ENCODE peak calls at places on chromosomes 16 and 17, in six cellular contexts. One of them, this sample, is unnamed. For H3K36me3, the result is how much of the 10 kb centered on the place peaks cover.

GRCh38 chr17:64051153-64051552 is 30.7 kb upstream of the ICAM2 start:
- DNase-seq in SJCRH30: no peak
- DNase-seq in ovary: no peak
- DNase-seq in body of pancreas: no peak
- DNase-seq in naive thymus-derived CD4-positive, alpha-beta T cell: peak
- DNase-seq in gastrocnemius medialis: no peak
- DNase-seq in this sample: no peak

GRCh38 chr16:57509231-57509923 is 23.1 kb upstream of the DOK4 start:
- DNase-seq in SJCRH30: no peak
- DNase-seq in ovary: no peak
- DNase-seq in body of pancreas: no peak
- DNase-seq in naive thymus-derived CD4-positive, alpha-beta T cell: no peak
- DNase-seq in gastrocnemius medialis: no peak
- DNase-seq in this sample: no peak

GRCh38 chr17:81340606-81341346 is 45.7 kb upstream of the SLC38A10 start:
- DNase-seq in SJCRH30: peak
- DNase-seq in ovary: peak
- DNase-seq in body of pancreas: peak
- DNase-seq in naive thymus-derived CD4-positive, alpha-beta T cell: no peak
- DNase-seq in gastrocnemius medialis: peak
- DNase-seq in this sample: peak

GRCh38 chr17:59565959-59566324 is 532 bp downstream of the DHX40 start:
- DNase-seq in SJCRH30: peak
- DNase-seq in ovary: no peak
- DNase-seq in body of pancreas: peak
- DNase-seq in naive thymus-derived CD4-positive, alpha-beta T cell: peak
- DNase-seq in gastrocnemius medialis: peak
- DNase-seq in this sample: peak

GRCh38 chr16:4513086-4513860 is 25.3 kb downstream of the CDIP1 start:
- DNase-seq in SJCRH30: no peak
- DNase-seq in ovary: no peak
- DNase-seq in body of pancreas: peak
- DNase-seq in naive thymus-derived CD4-positive, alpha-beta T cell: no peak
- DNase-seq in gastrocnemius medialis: no peak
- DNase-seq in this sample: no peak

GRCh38 chr16:4990415-4990814 is 32.3 kb downstream of the SEC14L5 start:
- DNase-seq in SJCRH30: no peak
- DNase-seq in ovary: no peak
- DNase-seq in body of pancreas: no peak
- DNase-seq in naive thymus-derived CD4-positive, alpha-beta T cell: no peak
- DNase-seq in gastrocnemius medialis: no peak
- DNase-seq in this sample: no peak

GRCh38 chr16:3035972-3036725 is 595 bp downstream of the BICDL2 start:
- DNase-seq in SJCRH30: no peak
- DNase-seq in ovary: no peak
- DNase-seq in body of pancreas: peak
- DNase-seq in naive thymus-derived CD4-positive, alpha-beta T cell: no peak
- DNase-seq in gastrocnemius medialis: no peak
- DNase-seq in this sample: no peak

GRCh38 chr17:48503747-48504146 is 27.1 kb downstream of the HOXB1 start:
- DNase-seq in SJCRH30: no peak
- DNase-seq in ovary: no peak
- DNase-seq in body of pancreas: no peak
- DNase-seq in naive thymus-derived CD4-positive, alpha-beta T cell: no peak
- DNase-seq in gastrocnemius medialis: no peak
- DNase-seq in this sample: no peak

GRCh38 chr17:79171152-79171551 is 96.5 kb downstream of the ENGASE start:
- DNase-seq in SJCRH30: no peak
- DNase-seq in ovary: no peak
- DNase-seq in body of pancreas: no peak
- DNase-seq in naive thymus-derived CD4-positive, alpha-beta T cell: no peak
- DNase-seq in gastrocnemius medialis: no peak
- DNase-seq in this sample: no peak

GRCh38 chr17:13204607-13205237 is 186.9 kb upstream of the ELAC2 start:
- DNase-seq in SJCRH30: no peak
- DNase-seq in ovary: no peak
- DNase-seq in body of pancreas: no peak
- DNase-seq in naive thymus-derived CD4-positive, alpha-beta T cell: no peak
- DNase-seq in gastrocnemius medialis: no peak
- DNase-seq in this sample: no peak

GRCh38 chr16:10493276-10493675 is 87.1 kb downstream of the EMP2 start:
- DNase-seq in SJCRH30: no peak
- DNase-seq in ovary: no peak
- DNase-seq in body of pancreas: no peak
- DNase-seq in naive thymus-derived CD4-positive, alpha-beta T cell: no peak
- DNase-seq in gastrocnemius medialis: no peak
- DNase-seq in this sample: no peak

GRCh38 chr17:79990704-79991103 is 45.0 kb downstream of the TBC1D16 start:
- DNase-seq in SJCRH30: no peak
- DNase-seq in ovary: peak
- DNase-seq in body of pancreas: no peak
- DNase-seq in naive thymus-derived CD4-positive, alpha-beta T cell: no peak
- DNase-seq in gastrocnemius medialis: no peak
- DNase-seq in this sample: no peak

DNA sequence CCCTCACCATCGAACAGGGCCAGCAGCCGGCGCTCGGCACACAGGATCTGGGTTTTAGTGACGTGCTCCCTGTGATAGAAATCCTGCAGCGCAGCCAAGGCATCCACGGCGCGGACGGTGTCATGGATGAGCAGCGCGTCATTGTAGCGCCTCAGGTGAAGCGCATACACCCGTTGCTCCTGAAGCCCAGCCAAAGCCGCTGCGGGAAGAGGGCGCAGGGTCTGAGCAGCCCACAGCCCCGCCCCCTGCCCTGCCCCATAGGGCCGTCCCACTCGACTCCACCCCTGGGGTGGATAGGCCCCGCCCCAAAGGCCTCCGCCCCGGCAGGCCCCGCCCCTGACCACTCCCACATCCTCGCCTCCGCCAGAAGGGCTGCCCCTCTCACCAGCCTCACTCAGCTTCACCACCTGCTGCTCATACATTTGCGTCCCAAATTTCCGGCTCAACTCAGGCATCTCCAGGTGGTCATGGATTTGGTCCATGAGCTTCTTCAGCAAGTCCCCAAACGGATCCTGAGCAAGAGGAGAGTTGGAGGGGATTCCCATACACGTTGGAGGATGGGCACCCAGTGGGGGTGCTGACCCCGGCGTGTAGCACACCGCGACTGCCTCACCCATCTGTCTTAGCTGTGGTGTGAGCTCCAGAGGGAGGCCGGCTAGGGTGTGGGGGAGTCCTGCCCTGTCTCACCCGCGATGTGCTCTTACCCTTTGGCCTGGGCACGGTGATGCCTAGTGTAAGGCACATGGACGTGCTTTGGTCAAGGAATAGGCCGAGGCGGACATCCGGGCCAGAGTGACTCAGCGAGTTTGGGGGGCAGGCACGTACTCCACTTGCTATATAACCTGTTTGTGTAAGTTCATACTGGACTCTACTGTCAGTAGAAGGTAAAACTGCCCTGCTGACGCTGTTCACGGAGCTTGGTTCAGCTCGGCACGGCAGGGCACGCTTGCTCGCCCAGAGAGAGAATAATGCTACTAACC is 4.6 kb downstream of the DHX58 start:
- DNase-seq in SJCRH30: peak
- DNase-seq in ovary: peak
- DNase-seq in body of pancreas: peak
- DNase-seq in naive thymus-derived CD4-positive, alpha-beta T cell: peak
- DNase-seq in gastrocnemius medialis: peak
- DNase-seq in this sample: no peak
- H3K4me3 ChIP-seq in SJCRH30: no peak
- H3K4me3 ChIP-seq in ovary: peak
- H3K4me3 ChIP-seq in body of pancreas: no peak
- H3K4me3 ChIP-seq in naive thymus-derived CD4-positive, alpha-beta T cell: no peak
- H3K4me3 ChIP-seq in gastrocnemius medialis: peak
- H3K4me3 ChIP-seq in this sample: no peak

DNA sequence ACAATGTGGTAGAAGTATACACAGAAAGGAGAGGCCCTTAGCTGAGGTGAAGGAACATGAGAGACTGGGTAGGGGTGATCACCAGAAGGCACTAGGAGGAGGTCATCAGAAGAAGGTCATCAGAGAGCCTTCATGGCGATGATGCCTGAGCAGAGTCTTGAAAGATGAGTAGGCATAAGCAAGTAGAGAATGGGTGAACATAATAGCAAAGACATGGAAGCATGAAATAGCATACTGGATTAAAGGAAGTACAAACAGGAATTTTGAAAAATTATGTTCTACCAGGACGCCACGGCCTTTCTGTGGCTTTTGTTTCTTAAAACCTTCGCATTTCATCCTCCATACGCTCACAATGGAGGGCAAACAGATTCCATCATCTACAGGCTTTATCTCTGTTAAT is 2.9 kb downstream of the IKZF3 start:
- DNase-seq in SJCRH30: no peak
- DNase-seq in ovary: no peak
- DNase-seq in body of pancreas: no peak
- DNase-seq in naive thymus-derived CD4-positive, alpha-beta T cell: no peak
- DNase-seq in gastrocnemius medialis: no peak
- DNase-seq in this sample: no peak
- H3K36me3 ChIP-seq in SJCRH30: under half
- H3K36me3 ChIP-seq in ovary: under half
- H3K36me3 ChIP-seq in body of pancreas: under half
- H3K36me3 ChIP-seq in naive thymus-derived CD4-positive, alpha-beta T cell: under half
- H3K36me3 ChIP-seq in gastrocnemius medialis: under half
- H3K36me3 ChIP-seq in this sample: under half

DNA sequence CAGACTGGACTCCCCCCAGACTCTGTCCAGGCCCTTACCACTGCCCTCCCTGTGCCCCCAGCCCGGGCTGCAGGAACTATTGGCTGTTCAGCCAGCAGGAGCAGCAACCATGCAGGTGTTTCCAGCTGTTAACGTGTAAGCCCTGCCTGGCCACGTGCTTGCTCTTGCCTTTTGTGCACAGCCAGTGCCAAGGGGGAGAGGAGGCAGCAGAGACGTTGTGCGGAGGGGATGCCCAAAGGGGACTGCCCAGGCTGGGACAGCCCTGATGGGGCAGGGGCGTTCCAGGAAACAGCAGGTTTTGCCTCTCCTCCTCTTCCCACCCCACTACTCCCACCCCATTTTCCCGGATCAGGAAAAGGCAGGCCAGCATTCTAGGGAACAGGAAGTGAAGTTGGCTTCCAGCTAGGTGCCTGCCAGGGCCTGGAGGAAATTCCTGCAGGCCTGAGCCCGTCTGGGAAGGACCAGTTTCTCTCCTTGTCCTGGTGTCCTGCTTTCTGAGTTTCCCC is 16.7 kb upstream of the LASP1NB start:
- DNase-seq in SJCRH30: no peak
- DNase-seq in ovary: peak
- DNase-seq in body of pancreas: no peak
- DNase-seq in naive thymus-derived CD4-positive, alpha-beta T cell: no peak
- DNase-seq in gastrocnemius medialis: no peak
- DNase-seq in this sample: no peak
- H3K27ac ChIP-seq in SJCRH30: no peak
- H3K27ac ChIP-seq in ovary: no peak
- H3K27ac ChIP-seq in body of pancreas: peak
- H3K27ac ChIP-seq in naive thymus-derived CD4-positive, alpha-beta T cell: peak
- H3K27ac ChIP-seq in gastrocnemius medialis: peak
- H3K27ac ChIP-seq in this sample: no peak

GRCh38 chr16:85626191-85626951 is 13.2 kb downstream of the GSE1 start:
- DNase-seq in SJCRH30: no peak
- DNase-seq in ovary: no peak
- DNase-seq in body of pancreas: peak
- DNase-seq in naive thymus-derived CD4-positive, alpha-beta T cell: no peak
- DNase-seq in gastrocnemius medialis: no peak
- DNase-seq in this sample: no peak
- H3K4me3 ChIP-seq in SJCRH30: no peak
- H3K4me3 ChIP-seq in ovary: no peak
- H3K4me3 ChIP-seq in body of pancreas: no peak
- H3K4me3 ChIP-seq in naive thymus-derived CD4-positive, alpha-beta T cell: no peak
- H3K4me3 ChIP-seq in gastrocnemius medialis: no peak
- H3K4me3 ChIP-seq in this sample: no peak

DNA sequence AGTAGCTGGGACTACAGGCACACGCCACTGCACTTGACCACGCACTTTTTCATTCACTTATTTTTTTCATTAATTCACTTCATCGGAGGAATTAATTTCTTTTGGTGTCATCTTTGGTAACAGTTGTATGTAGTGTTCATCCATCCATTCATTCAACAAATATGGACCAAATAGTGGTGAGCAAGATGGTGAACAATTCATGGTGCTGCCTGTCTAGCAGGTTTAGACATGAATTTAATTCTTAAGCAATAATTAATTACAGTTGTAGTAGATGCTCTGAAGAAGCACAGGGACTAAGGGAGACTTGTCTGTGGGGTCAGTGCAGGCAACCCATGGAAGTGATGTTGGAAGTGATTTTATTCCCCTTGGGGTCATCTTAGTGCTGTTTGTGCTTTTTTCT is 22.4 kb downstream of the GDE1 start:
- DNase-seq in SJCRH30: no peak
- DNase-seq in ovary: no peak
- DNase-seq in body of pancreas: no peak
- DNase-seq in naive thymus-derived CD4-positive, alpha-beta T cell: no peak
- DNase-seq in gastrocnemius medialis: no peak
- DNase-seq in this sample: no peak
- H3K36me3 ChIP-seq in SJCRH30: under half
- H3K36me3 ChIP-seq in ovary: under half
- H3K36me3 ChIP-seq in body of pancreas: under half
- H3K36me3 ChIP-seq in naive thymus-derived CD4-positive, alpha-beta T cell: under half
- H3K36me3 ChIP-seq in gastrocnemius medialis: under half
- H3K36me3 ChIP-seq in this sample: under half

GRCh38 chr17:77352441-77352840 is 211.7 kb downstream of the SEC14L1 start:
- DNase-seq in SJCRH30: no peak
- DNase-seq in ovary: no peak
- DNase-seq in body of pancreas: no peak
- DNase-seq in naive thymus-derived CD4-positive, alpha-beta T cell: no peak
- DNase-seq in gastrocnemius medialis: no peak
- DNase-seq in this sample: no peak

GRCh38 chr17:77347544-77347943 is 206.8 kb downstream of the SEC14L1 start:
- DNase-seq in SJCRH30: no peak
- DNase-seq in ovary: no peak
- DNase-seq in body of pancreas: no peak
- DNase-seq in naive thymus-derived CD4-positive, alpha-beta T cell: no peak
- DNase-seq in gastrocnemius medialis: no peak
- DNase-seq in this sample: no peak

GRCh38 chr17:77352996-77353395 is 212.2 kb downstream of the SEC14L1 start:
- DNase-seq in SJCRH30: no peak
- DNase-seq in ovary: no peak
- DNase-seq in body of pancreas: no peak
- DNase-seq in naive thymus-derived CD4-positive, alpha-beta T cell: no peak
- DNase-seq in gastrocnemius medialis: no peak
- DNase-seq in this sample: no peak

GRCh38 chr17:77346765-77347164 is 206.0 kb downstream of the SEC14L1 start:
- DNase-seq in SJCRH30: no peak
- DNase-seq in ovary: no peak
- DNase-seq in body of pancreas: no peak
- DNase-seq in naive thymus-derived CD4-positive, alpha-beta T cell: no peak
- DNase-seq in gastrocnemius medialis: no peak
- DNase-seq in this sample: no peak

GRCh38 chr17:77349976-77350830 is 209.4 kb downstream of the SEC14L1 start:
- DNase-seq in SJCRH30: no peak
- DNase-seq in ovary: peak
- DNase-seq in body of pancreas: no peak
- DNase-seq in naive thymus-derived CD4-positive, alpha-beta T cell: no peak
- DNase-seq in gastrocnemius medialis: no peak
- DNase-seq in this sample: peak
- H3K27ac ChIP-seq in SJCRH30: no peak
- H3K27ac ChIP-seq in ovary: peak
- H3K27ac ChIP-seq in body of pancreas: no peak
- H3K27ac ChIP-seq in naive thymus-derived CD4-positive, alpha-beta T cell: no peak
- H3K27ac ChIP-seq in gastrocnemius medialis: no peak
- H3K27ac ChIP-seq in this sample: peak